ENCODE peak calls at places on chromosome 1, in five cellular contexts. R is neural crest cell, F is WTC11, D is mucosa of descending colon, E is ovary. O is an unnamed sample.

GRCh38 chr1:177952249-177952648 is 17.6 kb downstream of the SEC16B start:
- DNase-seq in R (no peak), F (no peak), D (no peak), E (no peak), O (no peak)

GRCh38 chr1:39892611-39893595 is 8.8 kb downstream of the MYCL start:
- DNase-seq in R (no peak), F (peak), D (no peak), E (no peak), O (no peak)

GRCh38 chr1:20496241-20496661 is 10.2 kb upstream of the CAMK2N1 start:
- DNase-seq in R (no peak), F (no peak), D (no peak), E (no peak), O (no peak)

GRCh38 chr1:25875154-25875855 is at the start of gene PAQR7:
- DNase-seq in R (peak), F (peak), D (peak), E (peak), O (peak)

GRCh38 chr1:167676205-167676915 is 45.4 kb upstream of the MPZL1 start:
- DNase-seq in R (no peak), F (no peak), D (no peak), E (no peak), O (no peak)

GRCh38 chr1:36149973-36150295 is 648 bp upstream of the TRAPPC3 start:
- DNase-seq in R (no peak), F (no peak), D (no peak), E (no peak), O (no peak)

GRCh38 chr1:7171574-7171973 is 386.3 kb downstream of the CAMTA1 start:
- DNase-seq in R (no peak), F (no peak), D (no peak), E (no peak), O (no peak)

GRCh38 chr1:229648406-229648805 is 22.4 kb downstream of the URB2 start:
- DNase-seq in R (no peak), F (no peak), D (no peak), E (no peak), O (no peak)

GRCh38 chr1:243605604-243606003 is 244.4 kb downstream of the AKT3 start:
- DNase-seq in R (no peak), F (no peak), D (no peak), E (no peak), O (no peak)

GRCh38 chr1:197486948-197487347 is 218.9 kb downstream of the CRB1 start:
- DNase-seq in R (no peak), F (no peak), D (no peak), E (no peak), O (no peak)

GRCh38 chr1:74422379-74423155 is 89.8 kb downstream of the LRRC53 start:
- DNase-seq in R (no peak), F (no peak), D (no peak), E (no peak), O (no peak)

GRCh38 chr1:107936498-107937481 is 28.2 kb downstream of the VAV3 start:
- DNase-seq in R (no peak), F (peak), D (no peak), E (no peak), O (no peak)

GRCh38 chr1:179925906-179926305 is 28.7 kb upstream of the CEP350 start:
- DNase-seq in R (no peak), F (no peak), D (no peak), E (no peak), O (no peak)

GRCh38 chr1:8880068-8880676 is 1.7 kb upstream of the ENO1 start:
- DNase-seq in R (no peak), F (no peak), D (peak), E (peak), O (no peak)

GRCh38 chr1:185864331-185864730 is 130.1 kb downstream of the HMCN1 start:
- DNase-seq in R (no peak), F (no peak), D (no peak), E (no peak), O (no peak)

GRCh38 chr1:214857716-214858115 is 224.8 kb upstream of the KCNK2 start:
- DNase-seq in R (no peak), F (no peak), D (no peak), E (no peak), O (no peak)

GRCh38 chr1:58717979-58718378 is 18.1 kb upstream of the MYSM1 start:
- DNase-seq in R (no peak), F (no peak), D (no peak), E (no peak), O (no peak)

GRCh38 chr1:52658795-52659194 is 25.8 kb downstream of the SHISAL2A start:
- DNase-seq in R (no peak), F (no peak), D (no peak), E (no peak), O (no peak)

GRCh38 chr1:24899581-24900485 is 30.2 kb downstream of the RUNX3 start:
- DNase-seq in R (no peak), F (no peak), D (peak), E (no peak), O (no peak)

GRCh38 chr1:223341111-223341510 is 22.9 kb downstream of the SUSD4 start:
- DNase-seq in R (no peak), F (no peak), D (no peak), E (peak), O (no peak)

GRCh38 chr1:39509360-39510009 is 18.0 kb downstream of the BMP8A start:
- DNase-seq in R (no peak), F (no peak), D (peak), E (peak), O (no peak)

GRCh38 chr1:155186955-155187891 is 13.6 kb downstream of the TRIM46 start:
- DNase-seq in R (no peak), F (no peak), D (peak), E (no peak), O (no peak)

GRCh38 chr1:21490774-21491482 is 18.3 kb upstream of the ALPL start:
- DNase-seq in R (no peak), F (peak), D (peak), E (no peak), O (no peak)

GRCh38 chr1:14712136-14712535 is 113.7 kb downstream of the KAZN start:
- DNase-seq in R (no peak), F (no peak), D (no peak), E (no peak), O (no peak)

GRCh38 chr1:218371927-218372672 is 27.0 kb downstream of the TGFB2 start:
- DNase-seq in R (no peak), F (no peak), D (no peak), E (peak), O (no peak)

GRCh38 chr1:88976235-88976634 is 16.2 kb downstream of the KYAT3 start:
- DNase-seq in R (no peak), F (no peak), D (no peak), E (no peak), O (no peak)

GRCh38 chr1:88979054-88979748 is 13.2 kb downstream of the KYAT3 start:
- DNase-seq in R (no peak), F (no peak), D (no peak), E (no peak), O (no peak)

GRCh38 chr1:88973520-88974137 is 18.8 kb downstream of the KYAT3 start:
- DNase-seq in R (no peak), F (no peak), D (no peak), E (no peak), O (no peak)
- TF ChIP-seq CTCF in R (peak), F (peak), D (peak), E (no peak), O (peak)

GRCh38 chr1:183675883-183676282 is 22.8 kb upstream of the APOBEC4 start:
- DNase-seq in R (no peak), F (no peak), D (no peak), E (no peak), O (no peak)

GRCh38 chr1:183675381-183675780 is 22.3 kb upstream of the APOBEC4 start:
- DNase-seq in R (no peak), F (no peak), D (no peak), E (no peak), O (no peak)

GRCh38 chr1:183674339-183674738 is 21.2 kb upstream of the APOBEC4 start:
- DNase-seq in R (no peak), F (no peak), D (no peak), E (no peak), O (no peak)

GRCh38 chr1:183673605-183674150 is 20.6 kb upstream of the APOBEC4 start:
- DNase-seq in R (no peak), F (no peak), D (no peak), E (no peak), O (no peak)

GRCh38 chr1:183670169-183670568 is 17.1 kb upstream of the APOBEC4 start:
- DNase-seq in R (no peak), F (no peak), D (no peak), E (no peak), O (no peak)
- TF ChIP-seq CTCF in R (peak), F (no peak), D (no peak), E (no peak), O (no peak)

DNA sequence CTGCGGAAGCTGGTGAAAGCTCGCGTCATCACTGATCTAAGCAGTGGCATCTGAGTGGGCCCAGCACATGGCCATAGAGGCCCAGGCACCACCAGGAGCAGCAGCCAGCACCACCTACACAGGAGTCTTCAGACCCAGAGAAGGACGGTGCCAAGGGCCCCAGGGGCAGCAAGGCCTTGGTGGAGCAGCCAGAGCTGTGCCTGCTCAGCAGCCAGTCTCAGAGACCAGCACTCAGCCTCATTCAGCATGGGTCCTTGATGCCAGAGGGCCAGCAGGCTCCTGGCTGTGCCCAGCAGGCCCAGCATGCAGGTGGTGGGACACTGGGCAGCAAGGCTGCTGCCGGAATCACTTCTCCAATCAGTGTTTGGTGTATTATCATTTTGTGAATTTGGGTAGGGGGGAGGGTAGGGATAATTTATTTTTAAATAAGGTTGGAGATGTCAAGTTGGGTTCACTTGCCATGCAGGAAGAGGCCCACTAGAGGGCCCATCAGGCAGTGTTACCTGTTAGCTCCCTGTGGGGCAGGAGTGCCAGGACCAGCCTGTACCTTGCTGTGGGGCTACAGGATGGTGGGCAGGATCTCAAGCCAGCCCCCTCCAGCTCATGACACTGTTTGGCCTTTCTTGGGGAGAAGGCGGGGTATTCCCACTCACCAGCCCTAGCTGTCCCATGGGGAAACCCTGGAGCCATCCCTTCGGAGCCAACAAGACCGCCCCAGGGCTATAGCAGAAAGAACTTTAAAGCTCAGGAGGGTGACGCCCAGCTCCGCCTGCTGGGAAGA is 3.2 kb upstream of the ARTN start:
- DNase-seq in R (no peak), F (peak), D (no peak), E (no peak), O (no peak)
- TF ChIP-seq CTCF in R (peak), F (peak), D (peak), E (no peak), O (no peak)

DNA sequence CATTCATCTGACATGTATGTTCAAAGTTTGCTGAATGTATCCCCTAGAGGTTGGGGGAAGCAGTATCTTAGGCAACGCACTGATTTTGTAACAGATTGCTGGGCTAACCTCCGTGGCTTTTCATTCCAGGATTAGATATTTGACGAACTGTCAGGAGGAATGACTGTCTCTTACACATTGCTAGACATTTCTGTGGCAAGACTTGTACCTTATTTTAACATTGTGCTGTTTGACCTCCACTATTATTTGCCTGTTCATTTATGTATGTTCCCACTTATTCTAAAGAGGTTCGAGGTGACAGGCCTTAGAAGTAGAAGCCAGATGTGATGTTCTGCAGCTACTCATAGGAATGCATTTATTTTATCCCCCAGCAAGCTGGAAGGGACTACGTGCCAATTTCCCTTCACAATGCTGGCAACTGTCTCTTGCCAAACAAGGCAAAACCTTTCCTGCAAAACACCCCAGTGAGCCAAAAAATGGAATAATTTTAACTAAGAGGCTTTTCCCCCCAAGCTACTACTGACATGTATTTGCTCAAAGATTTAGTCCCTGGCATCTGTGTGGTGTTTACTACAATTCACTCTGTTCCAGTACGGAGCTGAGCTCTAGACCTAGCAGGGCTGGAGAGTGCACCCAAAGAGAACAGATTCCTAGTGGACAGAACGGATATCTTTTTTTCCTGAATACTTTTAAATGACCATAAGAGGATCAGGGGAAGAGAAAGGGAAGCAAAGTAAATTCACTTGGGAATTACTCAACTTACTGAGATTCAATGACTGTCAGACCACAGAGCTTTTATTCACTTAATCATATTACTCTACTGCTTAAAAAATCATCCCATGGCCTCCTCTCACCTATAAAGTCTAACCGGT is 646.2 kb downstream of the SMYD3 start:
- DNase-seq in R (no peak), F (no peak), D (no peak), E (no peak), O (no peak)
- TF ChIP-seq CTCF in R (no peak), F (no peak), D (no peak), E (no peak), O (no peak)

GRCh38 chr1:176896216-176896615 is 268.3 kb downstream of the ASTN1 start:
- DNase-seq in R (no peak), F (no peak), D (no peak), E (no peak), O (no peak)
- TF ChIP-seq CTCF in R (no peak), F (no peak), D (no peak), E (no peak), O (no peak)

DNA sequence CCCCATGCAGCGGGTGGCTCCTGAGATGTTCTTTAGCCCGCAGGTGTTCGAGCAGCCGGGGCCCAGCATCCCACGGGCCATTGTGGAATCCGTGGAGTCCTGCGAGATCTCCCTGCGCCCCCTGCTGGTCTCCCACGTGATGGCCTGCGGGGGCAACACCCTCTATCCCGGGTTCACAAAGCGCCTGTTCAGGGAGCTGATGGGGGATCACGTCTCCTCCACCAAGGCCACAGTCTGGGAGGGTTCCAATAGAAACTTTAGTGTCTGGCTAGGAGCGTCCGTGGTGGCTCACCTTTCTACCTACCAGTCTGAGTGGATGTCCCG is 71.0 kb downstream of the ACTL8 start:
- DNase-seq in R (peak), F (peak), D (peak), E (no peak), O (no peak)
- TF ChIP-seq CTCF in R (peak), F (peak), D (peak), E (no peak), O (no peak)